ENCODE peak calls at places on chromosomes 6 and 20, in four cellular contexts. G is GF-D8, L is AG09319, Z is SW 1271. C is an unnamed sample.

GRCh38 chr20:41361757-41362747 is 4.6 kb downstream of the EMILIN3 start:
- DNase-seq in G (no peak), L (no peak), Z (no peak), C (no peak)

GRCh38 chr20:6104493-6105188 is 18.2 kb downstream of the FERMT1 start:
- DNase-seq in G (no peak), L (no peak), Z (no peak), C (no peak)

GRCh38 chr6:49606696-49607390 is 29.8 kb downstream of the RHAG start:
- DNase-seq in G (peak), L (peak), Z (peak), C (no peak)

GRCh38 chr20:57909763-57910331 is 200.0 kb upstream of the PMEPA1 start:
- DNase-seq in G (no peak), L (no peak), Z (no peak), C (no peak)

GRCh38 chr20:58137651-58138265 is 90.7 kb downstream of the ANKRD60 start:
- DNase-seq in G (no peak), L (no peak), Z (no peak), C (no peak)

GRCh38 chr20:1491281-1491840 is at the start of gene SIRPB2:
- DNase-seq in G (peak), L (no peak), Z (no peak), C (peak)

GRCh38 chr6:37620519-37620918 is 77.2 kb downstream of the MDGA1 start:
- DNase-seq in G (no peak), L (no peak), Z (no peak), C (no peak)

GRCh38 chr20:366719-367485 is 13.7 kb upstream of the TRIB3 start:
- DNase-seq in G (no peak), L (no peak), Z (no peak), C (no peak)

GRCh38 chr20:13755809-13756208 is 28.9 kb downstream of the ESF1 start:
- DNase-seq in G (no peak), L (no peak), Z (no peak), C (no peak)

GRCh38 chr20:17570347-17571152 is 675 bp downstream of the DSTN start:
- DNase-seq in G (no peak), L (no peak), Z (peak), C (peak)

GRCh38 chr20:50729925-50730764 is 1.2 kb upstream of the PARD6B start:
- DNase-seq in G (no peak), L (no peak), Z (no peak), C (no peak)

GRCh38 chr6:43263314-43264178 is 20.3 kb downstream of the TTBK1 start:
- DNase-seq in G (peak), L (peak), Z (peak), C (peak)

GRCh38 chr20:21184810-21185209 is 58.9 kb downstream of the KIZ start:
- DNase-seq in G (no peak), L (no peak), Z (no peak), C (no peak)

GRCh38 chr20:366042-366718 is 14.4 kb upstream of the TRIB3 start:
- DNase-seq in G (no peak), L (no peak), Z (no peak), C (no peak)

GRCh38 chr6:56250266-56250665 is 2.9 kb upstream of the COL21A1 start:
- DNase-seq in G (no peak), L (no peak), Z (no peak), C (no peak)

GRCh38 chr6:70668499-70668812 is 773 bp downstream of the SMAP1 start:
- DNase-seq in G (no peak), L (no peak), Z (no peak), C (no peak)

GRCh38 chr6:7726416-7727149 is 684 bp downstream of the BMP6 start:
- DNase-seq in G (no peak), L (no peak), Z (no peak), C (peak)

GRCh38 chr6:135073757-135074393 is 19.3 kb upstream of the HBS1L start:
- DNase-seq in G (no peak), L (no peak), Z (no peak), C (no peak)

GRCh38 chr6:37540390-37540789 is 40.7 kb upstream of the CCDC167 start:
- DNase-seq in G (no peak), L (no peak), Z (no peak), C (no peak)

GRCh38 chr20:37781626-37782025 is 87.8 kb downstream of the CTNNBL1 start:
- DNase-seq in G (no peak), L (no peak), Z (no peak), C (no peak)

GRCh38 chr6:3796396-3796795 is 44.9 kb upstream of the PXDC1 start:
- DNase-seq in G (no peak), L (no peak), Z (no peak), C (no peak)

GRCh38 chr6:39907871-39908575 is 26.2 kb downstream of the MOCS1 start:
- DNase-seq in G (no peak), L (no peak), Z (no peak), C (no peak)

GRCh38 chr6:116955773-116956172 is 78.7 kb downstream of the RFX6 start:
- DNase-seq in G (no peak), L (no peak), Z (no peak), C (no peak)